ENCODE peak calls at places on chromosome 22, in seven cellular contexts. One of them, this sample, is unnamed. For H3K4me1, the result is how much of the 10 kb centered on the place peaks cover.

GRCh38 chr22:48495751-48496080 is 1332.0 kb downstream of the BRD1 start:
- DNase-seq in neural progenitor cell: no peak
- DNase-seq in GM23338: no peak
- DNase-seq in SK-N-SH: no peak
- DNase-seq in GM23248: no peak
- DNase-seq in PC-3: no peak
- DNase-seq in OCI-LY7: no peak
- DNase-seq in this sample: no peak

GRCh38 chr22:19448076-19448607 is 631 bp upstream of the C22orf39 start:
- DNase-seq in neural progenitor cell: peak
- DNase-seq in GM23338: peak
- DNase-seq in SK-N-SH: peak
- DNase-seq in GM23248: peak
- DNase-seq in PC-3: peak
- DNase-seq in OCI-LY7: peak
- DNase-seq in this sample: peak

GRCh38 chr22:19051381-19051780 is 70.8 kb downstream of the DGCR2 start:
- DNase-seq in neural progenitor cell: no peak
- DNase-seq in GM23338: no peak
- DNase-seq in SK-N-SH: no peak
- DNase-seq in GM23248: no peak
- DNase-seq in PC-3: no peak
- DNase-seq in OCI-LY7: no peak
- DNase-seq in this sample: no peak

GRCh38 chr22:26763633-26764295 is 106.4 kb downstream of the MIAT start:
- DNase-seq in neural progenitor cell: no peak
- DNase-seq in GM23338: no peak
- DNase-seq in SK-N-SH: no peak
- DNase-seq in GM23248: peak
- DNase-seq in PC-3: peak
- DNase-seq in OCI-LY7: no peak
- DNase-seq in this sample: no peak

GRCh38 chr22:36151006-36151595 is 9.5 kb downstream of the APOL3 start:
- DNase-seq in neural progenitor cell: no peak
- DNase-seq in GM23338: no peak
- DNase-seq in SK-N-SH: no peak
- DNase-seq in GM23248: peak
- DNase-seq in PC-3: no peak
- DNase-seq in OCI-LY7: no peak
- DNase-seq in this sample: no peak

GRCh38 chr22:45212306-45212709 is 28.4 kb downstream of the KIAA0930 start:
- DNase-seq in neural progenitor cell: peak
- DNase-seq in GM23338: peak
- DNase-seq in SK-N-SH: peak
- DNase-seq in GM23248: peak
- DNase-seq in PC-3: no peak
- DNase-seq in OCI-LY7: no peak
- DNase-seq in this sample: no peak

GRCh38 chr22:26737262-26737661 is 79.9 kb downstream of the MIAT start:
- DNase-seq in neural progenitor cell: no peak
- DNase-seq in GM23338: no peak
- DNase-seq in SK-N-SH: no peak
- DNase-seq in GM23248: peak
- DNase-seq in PC-3: no peak
- DNase-seq in OCI-LY7: no peak
- DNase-seq in this sample: no peak

GRCh38 chr22:40746428-40747220 is 67.3 kb downstream of the MCHR1 start:
- DNase-seq in neural progenitor cell: no peak
- DNase-seq in GM23338: no peak
- DNase-seq in SK-N-SH: no peak
- DNase-seq in GM23248: peak
- DNase-seq in PC-3: no peak
- DNase-seq in OCI-LY7: no peak
- DNase-seq in this sample: no peak

GRCh38 chr22:48974443-48975251 is 853.0 kb downstream of the BRD1 start:
- DNase-seq in neural progenitor cell: peak
- DNase-seq in GM23338: no peak
- DNase-seq in SK-N-SH: no peak
- DNase-seq in GM23248: no peak
- DNase-seq in PC-3: no peak
- DNase-seq in OCI-LY7: no peak
- DNase-seq in this sample: no peak

GRCh38 chr22:47796128-47796908 is 1033.9 kb downstream of the TBC1D22A start:
- DNase-seq in neural progenitor cell: no peak
- DNase-seq in GM23338: no peak
- DNase-seq in SK-N-SH: no peak
- DNase-seq in GM23248: no peak
- DNase-seq in PC-3: no peak
- DNase-seq in OCI-LY7: no peak
- DNase-seq in this sample: no peak

GRCh38 chr22:27980424-27981148 is 61.5 kb upstream of the PITPNB start:
- DNase-seq in neural progenitor cell: peak
- DNase-seq in GM23338: peak
- DNase-seq in SK-N-SH: no peak
- DNase-seq in GM23248: no peak
- DNase-seq in PC-3: no peak
- DNase-seq in OCI-LY7: no peak
- DNase-seq in this sample: no peak

GRCh38 chr22:27863556-27863955 is 55.5 kb downstream of the PITPNB start:
- DNase-seq in neural progenitor cell: no peak
- DNase-seq in GM23338: no peak
- DNase-seq in SK-N-SH: no peak
- DNase-seq in GM23248: no peak
- DNase-seq in PC-3: no peak
- DNase-seq in OCI-LY7: no peak
- DNase-seq in this sample: no peak

GRCh38 chr22:30701872-30702271 is 7.2 kb downstream of the OSBP2 start:
- DNase-seq in neural progenitor cell: no peak
- DNase-seq in GM23338: no peak
- DNase-seq in SK-N-SH: no peak
- DNase-seq in GM23248: peak
- DNase-seq in PC-3: peak
- DNase-seq in OCI-LY7: no peak
- DNase-seq in this sample: no peak

GRCh38 chr22:44242946-44243724 is 62.4 kb downstream of the PARVG start:
- DNase-seq in neural progenitor cell: no peak
- DNase-seq in GM23338: no peak
- DNase-seq in SK-N-SH: no peak
- DNase-seq in GM23248: no peak
- DNase-seq in PC-3: no peak
- DNase-seq in OCI-LY7: no peak
- DNase-seq in this sample: no peak

GRCh38 chr22:35301370-35301874 is 1.7 kb downstream of the TOM1 start:
- DNase-seq in neural progenitor cell: no peak
- DNase-seq in GM23338: peak
- DNase-seq in SK-N-SH: no peak
- DNase-seq in GM23248: peak
- DNase-seq in PC-3: peak
- DNase-seq in OCI-LY7: no peak
- DNase-seq in this sample: no peak

GRCh38 chr22:31327786-31328544 is 18.2 kb downstream of the PATZ1 start:
- DNase-seq in neural progenitor cell: no peak
- DNase-seq in GM23338: no peak
- DNase-seq in SK-N-SH: no peak
- DNase-seq in GM23248: no peak
- DNase-seq in PC-3: no peak
- DNase-seq in OCI-LY7: no peak
- DNase-seq in this sample: no peak

GRCh38 chr22:27019827-27020226 is 362.4 kb downstream of the MIAT start:
- DNase-seq in neural progenitor cell: no peak
- DNase-seq in GM23338: peak
- DNase-seq in SK-N-SH: no peak
- DNase-seq in GM23248: no peak
- DNase-seq in PC-3: no peak
- DNase-seq in OCI-LY7: no peak
- DNase-seq in this sample: no peak

GRCh38 chr22:32801001-32801435 is 487 bp upstream of the TIMP3 start:
- DNase-seq in neural progenitor cell: no peak
- DNase-seq in GM23338: no peak
- DNase-seq in SK-N-SH: no peak
- DNase-seq in GM23248: peak
- DNase-seq in PC-3: no peak
- DNase-seq in OCI-LY7: no peak
- DNase-seq in this sample: no peak
- H3K4me3 ChIP-seq in neural progenitor cell: peak
- H3K4me3 ChIP-seq in GM23338: peak
- H3K4me3 ChIP-seq in SK-N-SH: peak
- H3K4me3 ChIP-seq in GM23248: peak
- H3K4me3 ChIP-seq in PC-3: no peak
- H3K4me3 ChIP-seq in OCI-LY7: no peak
- H3K4me3 ChIP-seq in this sample: no peak

GRCh38 chr22:29268511-29269229 is 602 bp downstream of the EWSR1 start:
- DNase-seq in neural progenitor cell: peak
- DNase-seq in GM23338: peak
- DNase-seq in SK-N-SH: peak
- DNase-seq in GM23248: peak
- DNase-seq in PC-3: peak
- DNase-seq in OCI-LY7: peak
- DNase-seq in this sample: peak

GRCh38 chr22:29267858-29268510 is at the start of the genes EWSR1 and RHBDD3:
- DNase-seq in neural progenitor cell: peak
- DNase-seq in GM23338: peak
- DNase-seq in SK-N-SH: peak
- DNase-seq in GM23248: peak
- DNase-seq in PC-3: peak
- DNase-seq in OCI-LY7: peak
- DNase-seq in this sample: peak

GRCh38 chr22:29270475-29271271 is 2.6 kb downstream of the EWSR1 start:
- DNase-seq in neural progenitor cell: peak
- DNase-seq in GM23338: no peak
- DNase-seq in SK-N-SH: no peak
- DNase-seq in GM23248: peak
- DNase-seq in PC-3: peak
- DNase-seq in OCI-LY7: peak
- DNase-seq in this sample: no peak

GRCh38 chr22:29269230-29269604 is 1.1 kb downstream of the EWSR1 start:
- DNase-seq in neural progenitor cell: no peak
- DNase-seq in GM23338: peak
- DNase-seq in SK-N-SH: no peak
- DNase-seq in GM23248: peak
- DNase-seq in PC-3: no peak
- DNase-seq in OCI-LY7: peak
- DNase-seq in this sample: no peak

DNA sequence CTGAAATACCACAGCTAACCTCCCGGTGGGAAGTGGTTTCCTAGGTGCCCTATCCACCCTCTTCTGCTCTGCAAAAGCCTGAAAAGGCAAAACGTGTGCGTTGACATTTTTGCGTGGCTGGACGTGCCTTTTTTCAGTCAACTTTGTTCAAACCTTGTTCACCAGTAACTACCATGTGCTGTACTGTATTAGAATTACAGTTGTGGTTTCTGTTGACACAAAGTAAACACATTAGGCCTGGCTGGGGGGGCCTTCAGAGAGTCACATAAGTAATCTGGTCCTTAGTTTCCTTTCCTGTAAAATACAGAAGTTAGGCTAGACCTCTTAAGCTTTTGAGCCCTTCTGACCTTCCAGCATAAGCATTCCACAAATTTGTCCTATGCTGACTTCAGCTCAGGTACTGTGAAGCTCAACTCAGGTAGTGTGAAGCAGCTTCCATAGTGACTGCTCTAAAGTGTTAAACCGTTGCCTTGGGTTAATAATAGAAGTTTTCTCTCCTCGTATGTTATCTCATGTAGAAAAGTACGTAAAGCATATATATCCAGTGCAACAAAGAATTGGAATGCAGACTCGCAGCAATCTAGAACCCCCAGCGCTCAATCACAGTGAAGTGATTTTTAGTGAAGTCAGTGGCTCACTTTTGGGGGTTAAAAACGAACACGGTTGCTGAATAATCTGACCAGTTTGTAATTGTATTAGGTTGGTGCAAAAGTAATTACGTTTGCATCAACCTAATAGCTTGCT is 1.8 kb downstream of the EWSR1 start:
- DNase-seq in neural progenitor cell: peak
- DNase-seq in GM23338: peak
- DNase-seq in SK-N-SH: no peak
- DNase-seq in GM23248: peak
- DNase-seq in PC-3: peak
- DNase-seq in OCI-LY7: peak
- DNase-seq in this sample: peak
- TF ChIP-seq EZH2phosphoT487 in neural progenitor cell: no peak
- TF ChIP-seq EZH2phosphoT487 in GM23338: no peak
- TF ChIP-seq EZH2phosphoT487 in SK-N-SH: no peak
- TF ChIP-seq EZH2phosphoT487 in GM23248: no peak
- TF ChIP-seq EZH2phosphoT487 in PC-3: no peak
- TF ChIP-seq EZH2phosphoT487 in OCI-LY7: no peak
- TF ChIP-seq EZH2phosphoT487 in this sample: no peak

DNA sequence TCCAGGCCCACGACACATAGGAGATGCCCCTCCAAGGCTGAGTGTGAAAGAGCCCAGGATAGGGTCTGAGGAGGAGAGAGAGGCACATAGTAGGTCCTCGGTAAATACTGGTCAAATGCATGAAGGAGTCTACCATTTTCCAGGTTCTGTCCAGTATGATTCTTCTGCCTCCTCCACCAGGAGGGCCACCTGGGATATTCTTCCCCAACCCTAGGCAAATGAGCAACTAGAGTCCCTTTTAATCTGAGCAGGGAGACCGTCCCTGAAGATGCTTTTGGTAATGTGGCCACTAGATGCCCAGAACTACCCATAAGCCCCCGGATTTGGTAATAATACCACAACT is 6.7 kb downstream of the PDGFB start:
- DNase-seq in neural progenitor cell: no peak
- DNase-seq in GM23338: no peak
- DNase-seq in SK-N-SH: no peak
- DNase-seq in GM23248: no peak
- DNase-seq in PC-3: no peak
- DNase-seq in OCI-LY7: no peak
- DNase-seq in this sample: no peak
- H3K4me1 ChIP-seq in neural progenitor cell: under half
- H3K4me1 ChIP-seq in GM23338: under half
- H3K4me1 ChIP-seq in SK-N-SH: under half
- H3K4me1 ChIP-seq in GM23248: under half
- H3K4me1 ChIP-seq in PC-3: under half
- H3K4me1 ChIP-seq in OCI-LY7: under half
- H3K4me1 ChIP-seq in this sample: half or more

GRCh38 chr22:21754523-21755128 is 19.0 kb upstream of the YPEL1 start:
- DNase-seq in neural progenitor cell: no peak
- DNase-seq in GM23338: no peak
- DNase-seq in SK-N-SH: no peak
- DNase-seq in GM23248: peak
- DNase-seq in PC-3: no peak
- DNase-seq in OCI-LY7: peak
- DNase-seq in this sample: no peak
- H3K4me3 ChIP-seq in neural progenitor cell: no peak
- H3K4me3 ChIP-seq in GM23338: no peak
- H3K4me3 ChIP-seq in SK-N-SH: no peak
- H3K4me3 ChIP-seq in GM23248: no peak
- H3K4me3 ChIP-seq in PC-3: no peak
- H3K4me3 ChIP-seq in OCI-LY7: no peak
- H3K4me3 ChIP-seq in this sample: no peak

GRCh38 chr22:39214383-39215069 is 30.3 kb downstream of the PDGFB start:
- DNase-seq in neural progenitor cell: peak
- DNase-seq in GM23338: peak
- DNase-seq in SK-N-SH: no peak
- DNase-seq in GM23248: peak
- DNase-seq in PC-3: peak
- DNase-seq in OCI-LY7: no peak
- DNase-seq in this sample: no peak
- TF ChIP-seq EZH2phosphoT487 in neural progenitor cell: no peak
- TF ChIP-seq EZH2phosphoT487 in GM23338: no peak
- TF ChIP-seq EZH2phosphoT487 in SK-N-SH: no peak
- TF ChIP-seq EZH2phosphoT487 in GM23248: no peak
- TF ChIP-seq EZH2phosphoT487 in PC-3: no peak
- TF ChIP-seq EZH2phosphoT487 in OCI-LY7: no peak
- TF ChIP-seq EZH2phosphoT487 in this sample: no peak

GRCh38 chr22:46288846-46289243 is 7.8 kb upstream of the GTSE1 start:
- DNase-seq in neural progenitor cell: no peak
- DNase-seq in GM23338: no peak
- DNase-seq in SK-N-SH: no peak
- DNase-seq in GM23248: no peak
- DNase-seq in PC-3: no peak
- DNase-seq in OCI-LY7: no peak
- DNase-seq in this sample: no peak
- H3K4me1 ChIP-seq in neural progenitor cell: under half
- H3K4me1 ChIP-seq in GM23338: under half
- H3K4me1 ChIP-seq in SK-N-SH: under half
- H3K4me1 ChIP-seq in GM23248: under half
- H3K4me1 ChIP-seq in PC-3: under half
- H3K4me1 ChIP-seq in OCI-LY7: under half
- H3K4me1 ChIP-seq in this sample: under half

This sample was measured in MM.1S.